ENCODE peak calls at places on chromosomes 12 and 14, in four cellular contexts. C is WTC11, T is K562, W is HepG2. E is an unnamed sample.

GRCh38 chr12:46357438-46358324 is 14.9 kb downstream of the SLC38A2 start:
- DNase-seq in C (no peak), T (no peak), W (peak), E (no peak)

GRCh38 chr12:81167694-81168093 is 89.8 kb downstream of the ACSS3 start:
- DNase-seq in C (no peak), T (no peak), W (no peak), E (no peak)

GRCh38 chr14:59897757-59898383 is 22.1 kb upstream of the LRRC9 start:
- DNase-seq in C (peak), T (peak), W (peak), E (peak)

GRCh38 chr14:59507063-59507751 is 22.9 kb downstream of the JKAMP start:
- DNase-seq in C (peak), T (peak), W (peak), E (peak)

GRCh38 chr14:92638266-92638665 is 110.2 kb downstream of the LGMN start:
- DNase-seq in C (no peak), T (no peak), W (no peak), E (no peak)

GRCh38 chr12:118237053-118237665 is 101.2 kb downstream of the PEBP1 start:
- DNase-seq in C (no peak), T (no peak), W (no peak), E (no peak)

GRCh38 chr12:44874981-44875416 is 1.1 kb downstream of the NELL2 start:
- DNase-seq in C (peak), T (no peak), W (no peak), E (peak)

GRCh38 chr12:131128556-131128955 is 174.8 kb downstream of the ADGRD1 start:
- DNase-seq in C (no peak), T (no peak), W (no peak), E (no peak)

GRCh38 chr14:67650161-67650560 is 24.3 kb downstream of the VTI1B start:
- DNase-seq in C (no peak), T (no peak), W (no peak), E (no peak)

GRCh38 chr12:13190275-13190674 is 6.3 kb upstream of the EMP1 start:
- DNase-seq in C (no peak), T (no peak), W (no peak), E (no peak)

GRCh38 chr12:104138747-104139186 is 757 bp upstream of the NFYB start:
- DNase-seq in C (peak), T (no peak), W (no peak), E (no peak)

GRCh38 chr14:101791919-101792572 is 30.5 kb downstream of the PPP2R5C start:
- DNase-seq in C (no peak), T (no peak), W (no peak), E (no peak)

GRCh38 chr14:99252940-99253868 is 18.8 kb downstream of the BCL11B start:
- DNase-seq in C (no peak), T (no peak), W (no peak), E (peak)

GRCh38 chr12:103656291-103656690 is 69.2 kb downstream of the STAB2 start:
- DNase-seq in C (no peak), T (no peak), W (no peak), E (no peak)

GRCh38 chr14:95092723-95093122 is 64.6 kb downstream of the DICER1 start:
- DNase-seq in C (no peak), T (no peak), W (no peak), E (no peak)

GRCh38 chr12:28868414-28868813 is 280.7 kb upstream of the FAR2 start:
- DNase-seq in C (no peak), T (no peak), W (no peak), E (no peak)

GRCh38 chr12:20109667-20110066 is 258.7 kb upstream of the PDE3A start:
- DNase-seq in C (no peak), T (no peak), W (no peak), E (no peak)

GRCh38 chr12:48084066-48084465 is 21.8 kb downstream of the SENP1 start:
- DNase-seq in C (no peak), T (no peak), W (no peak), E (no peak)

GRCh38 chr14:25537846-25538455 is 488.0 kb upstream of the STXBP6 start:
- DNase-seq in C (peak), T (peak), W (peak), E (peak)

GRCh38 chr12:108547633-108548172 is 13.3 kb downstream of the SART3 start:
- DNase-seq in C (no peak), T (no peak), W (no peak), E (no peak)

GRCh38 chr12:71090971-71091370 is 66.8 kb downstream of the TSPAN8 start:
- DNase-seq in C (no peak), T (no peak), W (no peak), E (no peak)

GRCh38 chr12:51246254-51246853 is 7.7 kb downstream of the DAZAP2 start:
- DNase-seq in C (no peak), T (peak), W (no peak), E (no peak)

GRCh38 chr14:34324363-34324795 is 137.7 kb downstream of the SPTSSA start:
- DNase-seq in C (no peak), T (peak), W (peak), E (peak)

GRCh38 chr12:93007539-93007938 is 78.4 kb upstream of the EEA1 start:
- DNase-seq in C (no peak), T (no peak), W (no peak), E (no peak)

GRCh38 chr12:100987552-100988277 is 193.1 kb downstream of the ANO4 start:
- DNase-seq in C (peak), T (peak), W (peak), E (peak)

GRCh38 chr14:95480109-95480886 is 36.2 kb downstream of the SYNE3 start:
- DNase-seq in C (no peak), T (no peak), W (no peak), E (no peak)

GRCh38 chr12:107436376-107436775 is 249.2 kb upstream of the PWP1 start:
- DNase-seq in C (peak), T (no peak), W (peak), E (no peak)

GRCh38 chr12:88753074-88753473 is 172.8 kb upstream of the KITLG start:
- DNase-seq in C (no peak), T (no peak), W (no peak), E (no peak)

GRCh38 chr14:93544212-93544611 is 113.5 kb downstream of the UNC79 start:
- DNase-seq in C (no peak), T (no peak), W (no peak), E (no peak)

GRCh38 chr14:72916174-72916573 is 10.1 kb upstream of the DCAF4 start:
- DNase-seq in C (no peak), T (no peak), W (no peak), E (no peak)

GRCh38 chr14:68711551-68712437 is 81.1 kb downstream of the ZFP36L1 start:
- DNase-seq in C (no peak), T (no peak), W (no peak), E (no peak)

GRCh38 chr12:115700896-115701465 is 576.5 kb downstream of the MED13L start:
- DNase-seq in C (no peak), T (no peak), W (no peak), E (no peak)

GRCh38 chr14:29548948-29549370 is 378.7 kb downstream of the PRKD1 start:
- DNase-seq in C (no peak), T (peak), W (peak), E (peak)

GRCh38 chr14:50741571-50741970 is 73.5 kb upstream of the SAV1 start:
- DNase-seq in C (no peak), T (no peak), W (no peak), E (no peak)

GRCh38 chr12:98013560-98013959 is 501.8 kb upstream of the TMPO start:
- DNase-seq in C (no peak), T (no peak), W (no peak), E (no peak)

GRCh38 chr12:105907982-105908381 is 230.8 kb downstream of the NUAK1 start:
- DNase-seq in C (no peak), T (no peak), W (no peak), E (no peak)

GRCh38 chr12:88763536-88764100 is 183.3 kb upstream of the KITLG start:
- DNase-seq in C (no peak), T (no peak), W (no peak), E (no peak)

GRCh38 chr14:29643415-29644206 is 284.0 kb downstream of the PRKD1 start:
- DNase-seq in C (no peak), T (no peak), W (no peak), E (no peak)

GRCh38 chr12:93950321-93950720 is 198.1 kb upstream of the PLXNC1 start:
- DNase-seq in C (no peak), T (no peak), W (no peak), E (no peak)

GRCh38 chr14:42192659-42193425 is 586.2 kb downstream of the LRFN5 start:
- DNase-seq in C (no peak), T (no peak), W (no peak), E (no peak)
- TF ChIP-seq ELF4 in C (no peak), T (no peak), W (no peak), E (no peak)

GRCh38 chr14:22390824-22391461 is 198.1 kb downstream of the DAD1 start:
- DNase-seq in C (no peak), T (no peak), W (peak), E (no peak)
- TF ChIP-seq ELF4 in C (no peak), T (no peak), W (no peak), E (no peak)

DNA sequence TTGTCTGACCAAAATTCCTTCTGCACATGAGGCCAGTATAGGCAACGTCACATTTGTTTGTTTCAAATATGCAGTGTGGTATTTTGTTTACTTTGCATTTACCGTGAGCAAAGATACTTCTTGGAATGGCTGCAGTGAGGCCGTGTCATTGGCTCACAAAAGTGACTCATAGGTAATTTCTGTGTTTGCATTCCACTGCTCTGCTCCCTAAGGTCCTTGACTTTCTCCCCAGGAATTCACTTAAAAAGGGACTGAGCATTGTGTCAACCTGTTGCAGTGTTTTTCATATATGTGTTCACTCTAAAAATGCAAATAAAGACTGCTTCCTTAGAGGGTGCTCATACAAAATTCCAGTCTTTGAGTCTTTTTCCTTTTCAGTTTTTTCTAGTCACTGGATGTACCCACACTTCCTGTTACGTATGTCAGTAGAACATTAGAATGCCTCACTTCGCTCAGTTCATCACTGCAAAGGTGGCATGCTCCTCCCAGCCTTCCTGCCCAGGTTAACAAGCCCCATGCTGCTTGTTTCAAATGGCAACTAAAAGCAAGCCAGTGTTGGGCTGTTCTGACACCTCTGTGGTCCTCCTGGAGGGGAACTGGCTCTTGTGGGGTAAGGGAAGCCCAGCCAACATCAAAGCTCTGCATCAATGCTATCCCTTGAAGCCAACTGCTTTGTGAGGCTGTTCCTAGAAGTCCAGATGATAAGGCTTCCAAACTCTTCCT is 9.1 kb downstream of the C12orf76 start:
- DNase-seq in C (no peak), T (no peak), W (peak), E (no peak)
- TF ChIP-seq ELF4 in C (no peak), T (no peak), W (peak), E (no peak)

GRCh38 chr12:25701290-25701689 is 148.2 kb upstream of the LMNTD1 start:
- DNase-seq in C (no peak), T (no peak), W (no peak), E (no peak)
- TF ChIP-seq ELF4 in C (no peak), T (no peak), W (no peak), E (no peak)

GRCh38 chr12:14473707-14474287 is 93.9 kb downstream of the PLBD1 start:
- DNase-seq in C (no peak), T (no peak), W (peak), E (no peak)
- TF ChIP-seq ELF4 in C (no peak), T (no peak), W (no peak), E (no peak)

DNA sequence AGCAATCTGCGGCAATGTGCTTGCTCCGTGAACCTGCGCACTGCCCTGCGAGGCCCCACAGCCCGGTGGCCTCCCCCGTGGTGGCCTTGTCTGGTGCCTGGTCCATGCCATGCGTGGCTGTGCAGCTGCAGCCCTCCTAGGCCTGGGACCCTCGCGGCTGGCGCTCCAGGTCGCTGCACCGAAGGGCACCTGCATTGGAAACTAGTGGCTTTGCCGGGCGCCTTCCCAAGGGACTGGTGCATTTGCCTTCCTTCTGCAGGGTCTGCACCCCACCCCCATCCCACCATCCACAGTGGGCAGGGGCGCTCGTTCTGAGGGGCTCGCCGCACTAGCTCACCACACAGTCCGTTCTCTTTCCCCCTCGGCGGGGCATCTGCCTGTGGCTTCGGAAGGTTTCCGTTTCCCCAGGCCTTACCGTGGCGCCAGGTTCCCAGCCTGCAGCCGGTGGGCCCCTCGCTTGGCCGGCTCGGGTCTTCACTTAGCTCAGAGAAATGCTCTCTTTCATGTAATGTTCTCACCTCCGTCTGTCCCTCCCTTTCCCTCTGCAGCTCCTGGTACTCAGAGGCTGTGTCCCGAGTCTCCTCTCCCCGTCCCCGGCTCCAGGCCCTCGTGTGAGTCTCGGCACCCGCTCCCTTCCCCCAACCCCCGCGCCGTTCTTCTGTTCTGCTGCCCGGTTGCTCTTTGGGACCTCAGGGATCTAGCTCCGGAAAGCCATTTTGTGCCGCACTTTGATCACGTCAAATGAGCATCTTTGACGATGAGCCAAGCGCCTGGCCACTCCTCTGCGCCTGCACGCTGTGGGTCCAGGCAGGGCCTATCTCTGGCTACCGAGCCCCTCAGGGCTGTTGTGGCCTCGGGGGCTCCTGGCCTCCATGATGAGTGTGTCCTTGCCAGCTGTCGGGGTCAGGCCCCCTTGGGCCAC is 31.9 kb downstream of the JAG2 start:
- DNase-seq in C (no peak), T (no peak), W (no peak), E (no peak)
- TF ChIP-seq ELF4 in C (no peak), T (no peak), W (no peak), E (no peak)

DNA sequence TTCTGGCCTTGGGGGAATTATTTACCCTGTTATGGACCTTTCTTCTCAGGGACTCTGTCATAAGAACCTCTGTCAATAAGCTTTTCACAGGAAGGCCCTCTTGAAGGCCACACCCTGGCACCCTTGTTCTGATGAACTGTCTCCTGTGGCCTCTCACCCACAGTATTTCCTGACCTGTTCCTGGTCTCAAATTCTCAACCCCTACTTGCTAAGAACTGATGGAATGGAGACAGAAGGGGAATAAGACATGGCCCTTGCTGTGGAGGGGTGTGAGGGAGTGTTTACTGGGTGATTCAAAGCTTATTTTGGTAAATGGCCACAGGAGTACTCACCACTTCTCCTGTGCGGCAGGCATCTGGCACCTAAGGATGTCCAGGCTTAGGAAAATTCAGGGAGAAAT is 1082.9 kb downstream of the BCL11B start:
- DNase-seq in C (no peak), T (no peak), W (no peak), E (no peak)
- TF ChIP-seq ELF4 in C (no peak), T (no peak), W (no peak), E (no peak)

E was measured in HEK293T.